ENCODE peak calls at places on chromosomes 16 and 17, in seven cellular contexts. One of them, this sample, is unnamed.
A peak's percentile ranks its signal among the peaks of the same experiment; 100 is the strongest.

GRCh38 chr16:15599303-15600070 is 43.5 kb downstream of the MARF1 start:
- DNase-seq in OCI-LY7: no peak
- DNase-seq in AG04450: no peak
- DNase-seq in retinal pigment epithelial cell: no peak
- DNase-seq in A673: no peak
- DNase-seq in fibroblast of pulmonary artery: no peak
- DNase-seq in thoracic aorta: no peak
- DNase-seq in this sample: no peak

GRCh38 chr16:51035110-51035498 is 116.0 kb downstream of the SALL1 start:
- DNase-seq in retinal pigment epithelial cell: no peak
- DNase-seq in fibroblast of pulmonary artery: no peak
- DNase-seq in AG04450: no peak
- DNase-seq in thoracic aorta: no peak
- DNase-seq in A673: peak; percentile 60
- DNase-seq in OCI-LY7: peak; percentile 21
- DNase-seq in this sample: no peak

GRCh38 chr17:45092932-45093430 is 31.9 kb downstream of the NMT1 start:
- DNase-seq in thoracic aorta: peak; percentile 92
- DNase-seq in AG04450: peak; percentile 97
- DNase-seq in OCI-LY7: no peak
- DNase-seq in A673: peak; percentile 25
- DNase-seq in retinal pigment epithelial cell: peak; percentile 96
- DNase-seq in fibroblast of pulmonary artery: peak; percentile 98
- DNase-seq in this sample: peak; percentile 95

GRCh38 chr16:58510097-58510775 is 5.1 kb upstream of the SETD6 start:
- DNase-seq in A673: no peak
- DNase-seq in retinal pigment epithelial cell: no peak
- DNase-seq in fibroblast of pulmonary artery: no peak
- DNase-seq in thoracic aorta: no peak
- DNase-seq in AG04450: no peak
- DNase-seq in OCI-LY7: no peak
- DNase-seq in this sample: no peak

GRCh38 chr16:87180069-87180468 is 137.1 kb downstream of the C16orf95 start:
- DNase-seq in OCI-LY7: no peak
- DNase-seq in retinal pigment epithelial cell: no peak
- DNase-seq in fibroblast of pulmonary artery: no peak
- DNase-seq in A673: no peak
- DNase-seq in AG04450: no peak
- DNase-seq in thoracic aorta: no peak
- DNase-seq in this sample: no peak

GRCh38 chr16:7405166-7405565 is 72.5 kb downstream of the RBFOX1 start:
- DNase-seq in thoracic aorta: no peak
- DNase-seq in OCI-LY7: no peak
- DNase-seq in fibroblast of pulmonary artery: no peak
- DNase-seq in AG04450: no peak
- DNase-seq in retinal pigment epithelial cell: no peak
- DNase-seq in A673: peak; percentile 17
- DNase-seq in this sample: no peak

GRCh38 chr17:72943826-72944689 is 148.4 kb downstream of the SLC39A11 start:
- DNase-seq in fibroblast of pulmonary artery: no peak
- DNase-seq in OCI-LY7: no peak
- DNase-seq in retinal pigment epithelial cell: no peak
- DNase-seq in thoracic aorta: no peak
- DNase-seq in AG04450: no peak
- DNase-seq in A673: peak; percentile 24
- DNase-seq in this sample: no peak

GRCh38 chr17:39002991-39003715 is 36.0 kb upstream of the FBXO47 start:
- DNase-seq in AG04450: no peak
- DNase-seq in thoracic aorta: no peak
- DNase-seq in A673: peak; percentile 42
- DNase-seq in retinal pigment epithelial cell: no peak
- DNase-seq in OCI-LY7: no peak
- DNase-seq in fibroblast of pulmonary artery: peak; percentile 63
- DNase-seq in this sample: peak; percentile 69

GRCh38 chr16:4917117-4917516 is 19.8 kb downstream of the PPL start:
- DNase-seq in AG04450: no peak
- DNase-seq in OCI-LY7: no peak
- DNase-seq in A673: no peak
- DNase-seq in fibroblast of pulmonary artery: peak; percentile 29
- DNase-seq in retinal pigment epithelial cell: no peak
- DNase-seq in thoracic aorta: no peak
- DNase-seq in this sample: peak; percentile 11

GRCh38 chr17:44465897-44466296 is 37.3 kb downstream of the GPATCH8 start:
- DNase-seq in retinal pigment epithelial cell: no peak
- DNase-seq in thoracic aorta: no peak
- DNase-seq in AG04450: no peak
- DNase-seq in A673: no peak
- DNase-seq in fibroblast of pulmonary artery: no peak
- DNase-seq in OCI-LY7: no peak
- DNase-seq in this sample: no peak

GRCh38 chr16:21277045-21277926 is 804 bp downstream of the CRYM start:
- DNase-seq in retinal pigment epithelial cell: no peak
- DNase-seq in OCI-LY7: no peak
- DNase-seq in thoracic aorta: no peak
- DNase-seq in A673: no peak
- DNase-seq in AG04450: no peak
- DNase-seq in fibroblast of pulmonary artery: no peak
- DNase-seq in this sample: no peak
- H3K4me3 ChIP-seq in retinal pigment epithelial cell: peak overlapping the region; percentile 54
- H3K4me3 ChIP-seq in OCI-LY7: peak overlapping the region; percentile 54
- H3K4me3 ChIP-seq in thoracic aorta: peak overlapping the region; percentile 75
- H3K4me3 ChIP-seq in A673: peak overlapping the region; percentile 28
- H3K4me3 ChIP-seq in AG04450: no peak overlapping the region
- H3K4me3 ChIP-seq in fibroblast of pulmonary artery: no peak overlapping the region
- H3K4me3 ChIP-seq in this sample: no peak overlapping the region

DNA sequence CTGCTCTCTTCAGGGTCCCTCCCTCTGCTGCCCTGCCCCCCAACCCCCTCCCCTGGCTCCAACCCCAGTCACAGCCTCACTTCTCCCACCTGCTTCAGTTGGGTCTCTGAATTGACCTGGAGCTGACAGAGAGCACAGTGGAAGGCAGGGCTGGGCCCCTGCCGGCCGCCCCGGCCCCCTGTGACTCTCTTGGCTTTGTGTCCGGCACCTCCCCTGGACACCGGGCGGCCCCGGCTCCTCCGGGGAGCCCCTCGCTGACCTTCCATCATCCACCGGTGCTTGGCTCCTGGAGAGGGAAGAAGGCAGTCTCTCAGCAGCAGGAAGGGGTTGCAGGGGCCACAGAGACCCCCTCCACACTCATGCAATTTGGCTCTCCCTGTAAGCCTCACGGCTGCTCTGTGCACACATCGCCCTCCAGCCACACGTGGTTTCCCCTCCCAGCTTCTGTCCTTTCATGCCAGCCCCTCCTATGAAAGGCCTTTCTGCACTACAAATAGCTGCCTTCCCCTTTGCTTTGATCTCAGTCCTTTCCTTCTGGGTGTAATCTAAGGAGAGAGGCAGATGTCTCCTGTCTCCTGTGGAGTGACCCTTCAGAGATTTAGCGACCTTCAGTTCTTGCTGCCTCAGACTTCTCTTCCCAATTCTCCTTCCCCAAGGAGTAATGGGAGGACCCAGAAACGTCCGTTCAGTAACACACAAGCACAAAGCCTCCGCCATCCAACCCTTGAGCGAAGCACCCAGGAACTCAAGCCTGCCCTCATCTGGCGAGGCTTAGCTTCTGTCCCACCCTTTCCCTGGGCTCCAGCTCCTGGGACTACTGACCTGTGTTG is 8.3 kb downstream of the NKIRAS2 start:
- DNase-seq in fibroblast of pulmonary artery: peak; percentile 14
- DNase-seq in OCI-LY7: no peak
- DNase-seq in AG04450: no peak
- DNase-seq in thoracic aorta: no peak
- DNase-seq in retinal pigment epithelial cell: no peak
- DNase-seq in A673: no peak
- DNase-seq in this sample: no peak
- TF ChIP-seq CTCF in fibroblast of pulmonary artery: peak; percentile 21
- TF ChIP-seq CTCF in OCI-LY7: peak; percentile 54
- TF ChIP-seq CTCF in AG04450: peak; percentile 25
- TF ChIP-seq CTCF in thoracic aorta: no peak
- TF ChIP-seq CTCF in retinal pigment epithelial cell: peak; percentile 38
- TF ChIP-seq CTCF in A673: no peak
- TF ChIP-seq CTCF in this sample: peak; percentile 20

GRCh38 chr17:59827721-59828477 is 64.8 kb downstream of the TUBD1 start:
- DNase-seq in AG04450: no peak
- DNase-seq in thoracic aorta: no peak
- DNase-seq in retinal pigment epithelial cell: no peak
- DNase-seq in A673: no peak
- DNase-seq in fibroblast of pulmonary artery: no peak
- DNase-seq in OCI-LY7: no peak
- DNase-seq in this sample: no peak

GRCh38 chr17:59828478-59828760 is 64.3 kb downstream of the TUBD1 start:
- DNase-seq in OCI-LY7: no peak
- DNase-seq in retinal pigment epithelial cell: no peak
- DNase-seq in A673: no peak
- DNase-seq in thoracic aorta: no peak
- DNase-seq in AG04450: no peak
- DNase-seq in fibroblast of pulmonary artery: no peak
- DNase-seq in this sample: no peak

GRCh38 chr17:59829217-59830006 is 63.3 kb downstream of the TUBD1 start:
- DNase-seq in AG04450: peak; percentile 77
- DNase-seq in fibroblast of pulmonary artery: peak; percentile 98
- DNase-seq in retinal pigment epithelial cell: peak; percentile 99
- DNase-seq in OCI-LY7: peak; percentile 94
- DNase-seq in thoracic aorta: no peak
- DNase-seq in A673: peak; percentile 99
- DNase-seq in this sample: peak; percentile 97

GRCh38 chr17:59826741-59827453 is 65.8 kb downstream of the TUBD1 start:
- DNase-seq in A673: no peak
- DNase-seq in OCI-LY7: no peak
- DNase-seq in AG04450: no peak
- DNase-seq in thoracic aorta: no peak
- DNase-seq in retinal pigment epithelial cell: no peak
- DNase-seq in fibroblast of pulmonary artery: no peak
- DNase-seq in this sample: no peak

DNA sequence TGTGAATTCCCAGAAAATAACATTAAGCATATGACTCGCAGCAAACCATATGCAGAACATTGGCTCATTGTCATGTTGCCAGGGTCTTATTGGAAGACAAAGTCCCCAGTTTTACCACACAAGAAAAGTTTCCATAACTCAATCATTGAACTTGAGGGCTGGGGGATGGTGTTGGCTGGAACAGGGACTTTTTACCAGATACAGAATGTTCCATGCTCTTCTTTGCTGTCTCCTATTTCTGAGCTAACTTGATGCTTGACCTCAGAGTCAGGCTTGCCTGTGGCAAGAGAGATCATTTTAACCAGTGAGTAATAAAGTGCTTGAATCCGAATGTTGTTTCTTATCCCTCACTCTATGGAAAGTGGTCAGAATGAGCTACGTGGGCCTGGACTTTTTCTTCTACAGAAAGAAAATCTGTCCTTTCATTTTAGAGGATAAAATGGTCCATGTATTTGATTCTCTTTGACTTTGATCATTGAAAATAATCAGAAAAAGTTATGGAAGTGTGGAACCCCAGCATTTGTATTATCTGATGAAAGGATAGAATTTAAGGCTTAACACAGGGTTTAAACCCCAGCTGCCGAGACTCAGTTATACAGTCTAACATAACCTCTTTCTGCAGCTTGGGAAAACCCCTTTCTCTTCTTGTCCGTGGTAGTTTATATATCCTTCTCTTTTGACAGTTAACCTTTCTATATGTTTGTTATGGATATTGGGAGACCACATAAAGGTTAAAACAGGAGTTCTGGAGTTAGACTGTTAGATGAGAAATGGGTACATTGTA is 67.0 kb downstream of the TUBD1 start:
- DNase-seq in AG04450: no peak
- DNase-seq in thoracic aorta: no peak
- DNase-seq in OCI-LY7: no peak
- DNase-seq in A673: no peak
- DNase-seq in retinal pigment epithelial cell: no peak
- DNase-seq in fibroblast of pulmonary artery: peak; percentile 82
- DNase-seq in this sample: no peak
- H3K4me3 ChIP-seq in AG04450: no peak overlapping the region
- H3K4me3 ChIP-seq in thoracic aorta: no peak overlapping the region
- H3K4me3 ChIP-seq in OCI-LY7: no peak overlapping the region
- H3K4me3 ChIP-seq in A673: no peak overlapping the region
- H3K4me3 ChIP-seq in retinal pigment epithelial cell: no peak overlapping the region
- H3K4me3 ChIP-seq in fibroblast of pulmonary artery: no peak overlapping the region
- H3K4me3 ChIP-seq in this sample: no peak overlapping the region

DNA sequence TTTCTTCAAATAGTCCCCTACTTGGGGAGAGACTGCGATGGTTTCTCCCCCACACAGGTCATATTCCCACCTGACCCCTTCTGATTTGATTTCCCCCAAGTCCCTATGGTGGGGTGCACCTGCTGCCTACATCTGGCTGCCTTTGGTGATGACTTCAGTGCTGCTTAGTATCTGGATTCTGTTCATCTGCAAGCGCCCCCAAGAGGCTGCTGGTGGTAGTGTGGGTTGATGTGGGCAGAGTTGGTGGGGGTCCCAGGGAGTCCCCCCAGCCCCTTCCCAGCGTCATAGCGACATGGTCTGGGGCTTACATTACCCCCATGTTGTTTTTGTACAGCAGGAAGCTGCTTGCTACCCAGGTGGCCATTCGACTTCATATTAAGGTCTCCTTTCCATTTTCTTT is 99.2 kb downstream of the NTN1 start:
- DNase-seq in A673: no peak
- DNase-seq in OCI-LY7: no peak
- DNase-seq in AG04450: no peak
- DNase-seq in thoracic aorta: no peak
- DNase-seq in retinal pigment epithelial cell: no peak
- DNase-seq in fibroblast of pulmonary artery: no peak
- DNase-seq in this sample: no peak
- TF ChIP-seq CTCF in A673: peak; percentile 58
- TF ChIP-seq CTCF in OCI-LY7: peak; percentile 66
- TF ChIP-seq CTCF in AG04450: no peak
- TF ChIP-seq CTCF in thoracic aorta: peak; percentile 51
- TF ChIP-seq CTCF in retinal pigment epithelial cell: peak; percentile 21
- TF ChIP-seq CTCF in fibroblast of pulmonary artery: no peak
- TF ChIP-seq CTCF in this sample: no peak

GRCh38 chr16:17336501-17336900 is 134.3 kb downstream of the XYLT1 start:
- DNase-seq in thoracic aorta: no peak
- DNase-seq in retinal pigment epithelial cell: no peak
- DNase-seq in OCI-LY7: no peak
- DNase-seq in A673: no peak
- DNase-seq in fibroblast of pulmonary artery: no peak
- DNase-seq in AG04450: no peak
- DNase-seq in this sample: no peak
- H3K4me3 ChIP-seq in thoracic aorta: no peak overlapping the region
- H3K4me3 ChIP-seq in retinal pigment epithelial cell: no peak overlapping the region
- H3K4me3 ChIP-seq in OCI-LY7: no peak overlapping the region
- H3K4me3 ChIP-seq in A673: no peak overlapping the region
- H3K4me3 ChIP-seq in fibroblast of pulmonary artery: no peak overlapping the region
- H3K4me3 ChIP-seq in AG04450: no peak overlapping the region
- H3K4me3 ChIP-seq in this sample: no peak overlapping the region

GRCh38 chr16:84484579-84485254 is 19.7 kb downstream of the MEAK7 start:
- DNase-seq in fibroblast of pulmonary artery: peak; percentile 74
- DNase-seq in thoracic aorta: no peak
- DNase-seq in retinal pigment epithelial cell: peak; percentile 38
- DNase-seq in OCI-LY7: peak; percentile 32
- DNase-seq in A673: peak; percentile 33
- DNase-seq in AG04450: peak; percentile 36
- DNase-seq in this sample: no peak
- TF ChIP-seq CTCF in fibroblast of pulmonary artery: peak; percentile 75
- TF ChIP-seq CTCF in thoracic aorta: peak; percentile 49
- TF ChIP-seq CTCF in retinal pigment epithelial cell: peak; percentile 92
- TF ChIP-seq CTCF in OCI-LY7: peak; percentile 86
- TF ChIP-seq CTCF in A673: peak; percentile 75
- TF ChIP-seq CTCF in AG04450: peak; percentile 82
- TF ChIP-seq CTCF in this sample: peak; percentile 74

GRCh38 chr17:40323317-40323716 is 14.3 kb downstream of the RARA start:
- DNase-seq in A673: no peak
- DNase-seq in fibroblast of pulmonary artery: no peak
- DNase-seq in thoracic aorta: no peak
- DNase-seq in retinal pigment epithelial cell: no peak
- DNase-seq in OCI-LY7: no peak
- DNase-seq in AG04450: no peak
- DNase-seq in this sample: no peak
- H3K4me3 ChIP-seq in A673: no peak overlapping the region
- H3K4me3 ChIP-seq in fibroblast of pulmonary artery: peak overlapping the region; percentile 96
- H3K4me3 ChIP-seq in thoracic aorta: peak overlapping the region; percentile 99
- H3K4me3 ChIP-seq in retinal pigment epithelial cell: no peak overlapping the region
- H3K4me3 ChIP-seq in OCI-LY7: peak overlapping the region; percentile 56
- H3K4me3 ChIP-seq in AG04450: no peak overlapping the region
- H3K4me3 ChIP-seq in this sample: no peak overlapping the region

This sample was measured in BJ.